ENCODE peak calls at places on chromosomes 6 and 20, in seven cellular contexts. W is stomach, H is BE2C, I is AG04450, D is fibroblast of pulmonary artery, A is fibroblast of the aortic adventitia, Z is lower lobe of right lung. K is an unnamed sample.

GRCh38 chr6:153092082-153093013 is 38.7 kb downstream of the RGS17 start:
- DNase-seq in Z (no peak), W (no peak), I (peak), A (peak), D (peak), H (no peak), K (peak)

GRCh38 chr6:100946021-100946540 is 65.0 kb upstream of the ASCC3 start:
- DNase-seq in Z (no peak), D (no peak), H (no peak), I (no peak), W (no peak), A (no peak), K (no peak)

GRCh38 chr20:653110-653589 is at the start of gene SRXN1:
- DNase-seq in I (peak), H (peak), D (peak), A (peak), Z (peak), W (peak), K (peak)

GRCh38 chr6:139530551-139530950 is 156.1 kb upstream of the CITED2 start:
- DNase-seq in D (no peak), I (no peak), A (no peak), W (no peak), Z (no peak), H (no peak), K (no peak)

GRCh38 chr6:126176266-126176665 is 163.6 kb upstream of the CENPW start:
- DNase-seq in D (peak), H (no peak), I (no peak), W (no peak), A (peak), Z (no peak), K (peak)

GRCh38 chr6:130505808-130506207 is 140.0 kb downstream of the TMEM200A start:
- DNase-seq in H (no peak), W (no peak), D (no peak), A (peak), I (no peak), Z (no peak), K (peak)

GRCh38 chr20:21177767-21178166 is 51.9 kb downstream of the KIZ start:
- DNase-seq in W (no peak), D (no peak), A (no peak), I (no peak), Z (no peak), H (no peak), K (no peak)

GRCh38 chr6:20564269-20564668 is 30.0 kb downstream of the CDKAL1 start:
- DNase-seq in Z (no peak), H (no peak), D (peak), W (no peak), A (peak), I (no peak), K (peak)

GRCh38 chr6:136739071-136739470 is 53.2 kb downstream of the MAP3K5 start:
- DNase-seq in Z (no peak), W (no peak), H (no peak), I (no peak), D (no peak), A (no peak), K (no peak)

GRCh38 chr6:47072667-47073066 is 30.5 kb upstream of the ADGRF1 start:
- DNase-seq in D (no peak), W (no peak), I (no peak), A (no peak), Z (no peak), H (no peak), K (no peak)
- TF ChIP-seq CTCF in D (no peak), W (no peak), I (no peak), A (no peak), Z (no peak), H (no peak), K (no peak)

DNA sequence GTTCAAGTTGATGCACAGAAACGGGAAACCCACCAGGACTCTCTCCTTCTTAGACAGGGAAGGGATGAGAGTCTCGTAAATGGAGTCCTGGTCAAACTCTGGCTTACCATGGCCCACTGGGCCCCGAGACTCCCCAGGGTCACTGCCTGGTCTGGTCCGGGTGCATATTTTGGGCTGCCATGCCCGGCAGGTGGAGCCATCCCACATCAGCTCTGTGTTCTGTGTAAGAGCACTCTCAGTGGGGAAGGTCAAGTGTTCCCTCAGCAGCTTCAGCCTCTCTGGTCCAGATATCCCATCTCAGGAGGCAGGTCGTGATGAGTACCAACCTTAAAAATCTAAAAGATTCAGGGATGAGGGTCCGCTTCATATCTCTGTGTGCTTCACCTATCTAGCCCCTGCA is 138.8 kb downstream of the EDN3 start:
- DNase-seq in H (no peak), A (no peak), I (no peak), D (no peak), Z (no peak), W (no peak), K (no peak)
- H3K4me3 ChIP-seq in H (no peak), A (no peak), I (no peak), D (no peak), Z (no peak), W (no peak), K (no peak)

GRCh38 chr20:53205046-53205445 is 232.9 kb downstream of the TSHZ2 start:
- DNase-seq in W (no peak), A (no peak), D (no peak), I (no peak), H (no peak), Z (no peak), K (no peak)

GRCh38 chr20:53195882-53196610 is 223.9 kb downstream of the TSHZ2 start:
- DNase-seq in Z (no peak), D (no peak), H (no peak), I (no peak), A (no peak), W (no peak), K (peak)

GRCh38 chr20:53202781-53203180 is 230.6 kb downstream of the TSHZ2 start:
- DNase-seq in D (no peak), Z (no peak), I (no peak), H (no peak), A (no peak), W (no peak), K (peak)

GRCh38 chr20:53201588-53201987 is 229.4 kb downstream of the TSHZ2 start:
- DNase-seq in W (no peak), A (no peak), Z (no peak), D (no peak), H (no peak), I (no peak), K (no peak)
- TF ChIP-seq CTCF in W (no peak), A (no peak), Z (no peak), D (no peak), H (peak), I (no peak), K (no peak)

DNA sequence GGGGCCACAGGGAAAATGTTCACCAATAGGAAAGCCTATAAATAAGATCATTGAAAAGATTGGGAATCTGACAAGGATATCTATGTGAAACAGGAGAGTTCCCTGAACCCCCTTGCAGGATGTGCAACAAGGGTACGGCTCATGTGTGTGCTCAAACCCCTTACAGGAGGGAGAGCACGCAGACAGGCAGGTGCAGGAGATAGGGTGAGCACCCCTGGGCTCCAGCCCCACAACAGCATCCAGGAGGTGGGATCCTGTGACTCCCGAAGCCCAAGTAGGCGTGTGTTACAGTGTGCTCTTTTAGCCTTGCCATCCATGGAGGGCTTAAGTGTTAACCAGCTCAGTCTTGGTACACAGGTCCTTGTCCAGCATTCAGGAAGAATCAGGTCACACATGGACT is 204.2 kb downstream of the BMP7 start:
- DNase-seq in Z (no peak), I (no peak), H (no peak), D (no peak), W (no peak), A (no peak), K (no peak)
- H3K4me3 ChIP-seq in Z (no peak), I (no peak), H (no peak), D (no peak), W (no peak), A (no peak), K (no peak)

GRCh38 chr20:25220021-25220730 is 24.7 kb downstream of the ENTPD6 start:
- DNase-seq in H (peak), A (no peak), Z (no peak), W (no peak), D (no peak), I (no peak), K (peak)
- TF ChIP-seq CTCF in H (peak), A (peak), Z (peak), W (no peak), D (peak), I (peak), K (no peak)

GRCh38 chr20:37347347-37347823 is 1.4 kb downstream of the SRC start:
- DNase-seq in W (no peak), Z (no peak), H (no peak), A (no peak), D (no peak), I (no peak), K (no peak)
- H3K4me3 ChIP-seq in W (peak), Z (peak), H (no peak), A (peak), D (peak), I (peak), K (peak)

GRCh38 chr20:46562009-46562372 is 11.5 kb upstream of the OCSTAMP start:
- DNase-seq in W (no peak), A (no peak), D (no peak), I (no peak), Z (no peak), H (no peak), K (no peak)

GRCh38 chr20:46563848-46564197 is 13.4 kb upstream of the OCSTAMP start:
- DNase-seq in D (no peak), Z (no peak), A (no peak), H (no peak), W (no peak), I (no peak), K (no peak)

GRCh38 chr20:46562373-46563169 is 12.1 kb upstream of the OCSTAMP start:
- DNase-seq in A (peak), I (no peak), D (peak), H (peak), Z (peak), W (peak), K (peak)

GRCh38 chr20:46564241-46564957 is 13.9 kb upstream of the OCSTAMP start:
- DNase-seq in A (no peak), W (no peak), Z (no peak), H (no peak), D (no peak), I (no peak), K (no peak)

GRCh38 chr20:46563170-46563847 is 12.9 kb upstream of the OCSTAMP start:
- DNase-seq in W (no peak), I (no peak), A (no peak), Z (no peak), H (no peak), D (no peak), K (no peak)
- TF ChIP-seq CTCF in W (no peak), I (no peak), A (no peak), Z (no peak), H (no peak), D (no peak), K (no peak)